ENCODE peak calls at places on chromosomes 12 and 14, in seven cellular contexts. F is T follicular helper cell, X is foreskin fibroblast, P is amygdala, T is RCC 7860, Y is smooth muscle cell of the brain vasculature, C is HFFc6. I is an unnamed sample.
A peak's percentile ranks its signal among the peaks of the same experiment; 100 is the strongest.

GRCh38 chr12:64039285-64039871 is 182.7 kb downstream of the KICS2 start:
- DNase-seq in C (peak; percentile 23), X (peak; percentile 26), Y (peak; percentile 50), P (no peak), F (no peak), T (no peak), I (peak; percentile 69)

GRCh38 chr14:21440857-21441256 is 15.1 kb downstream of the CHD8 start:
- DNase-seq in T (no peak), Y (no peak), X (no peak), P (no peak), C (no peak), F (no peak), I (no peak)

GRCh38 chr12:79422060-79422812 is 268.5 kb downstream of the PAWR start:
- DNase-seq in Y (no peak), C (peak; percentile 45), F (no peak), P (no peak), T (no peak), X (peak; percentile 32), I (no peak)

GRCh38 chr14:59507063-59507751 is 22.9 kb downstream of the JKAMP start:
- DNase-seq in Y (peak; percentile 6), X (no peak), C (peak; percentile 46), F (peak; percentile 31), P (no peak), T (no peak), I (peak; percentile 78)

GRCh38 chr12:122026706-122027328 is 5.1 kb downstream of the BCL7A start:
- DNase-seq in Y (no peak), X (no peak), P (no peak), C (no peak), F (no peak), T (no peak), I (no peak)

GRCh38 chr14:90087433-90087832 is 25.6 kb downstream of the KCNK13 start:
- DNase-seq in T (no peak), X (peak; percentile 21), C (peak; percentile 66), Y (no peak), F (no peak), P (no peak), I (no peak)

GRCh38 chr12:131639270-131639940 is 71.5 kb upstream of the SFSWAP start:
- DNase-seq in P (no peak), X (no peak), C (no peak), T (no peak), F (no peak), Y (no peak), I (no peak)

GRCh38 chr12:103848132-103848531 is 7.1 kb upstream of the NT5DC3 start:
- DNase-seq in P (no peak), F (no peak), Y (no peak), C (no peak), T (no peak), X (no peak), I (no peak)

GRCh38 chr14:52380294-52380693 is 66.2 kb downstream of the PTGER2 start:
- DNase-seq in P (no peak), F (no peak), T (peak; percentile 74), X (peak; percentile 72), C (no peak), Y (no peak), I (no peak)

GRCh38 chr14:99902925-99903324 is 109.7 kb downstream of the EML1 start:
- DNase-seq in C (no peak), T (no peak), Y (no peak), X (no peak), F (no peak), P (no peak), I (no peak)

GRCh38 chr12:116520801-116521471 is 38.2 kb upstream of the MAP1LC3B2 start:
- DNase-seq in Y (no peak), C (peak; percentile 50), X (peak; percentile 67), T (peak; percentile 78), P (no peak), F (no peak), I (no peak)

GRCh38 chr12:56644654-56645053 is 1.1 kb downstream of the ATP5F1B start:
- DNase-seq in C (no peak), Y (no peak), T (no peak), X (no peak), P (no peak), F (no peak), I (no peak)

GRCh38 chr14:89000007-89000942 is 175.8 kb downstream of the TTC8 start:
- DNase-seq in Y (peak; percentile 72), C (peak; percentile 92), T (peak; percentile 88), X (peak; percentile 97), F (no peak), P (no peak), I (no peak)

GRCh38 chr12:113071063-113071426 is 14.5 kb downstream of the DTX1 start:
- DNase-seq in X (no peak), F (no peak), C (no peak), P (no peak), Y (no peak), T (no peak), I (no peak)

I was measured in NCI-H1092.